ENCODE peak calls at places on chromosomes 1 and 21, in seven cellular contexts. T is fibroblast of mammary gland; B is CD8-positive, alpha-beta T cell; A is kidney; S is nucleus accumbens; H is iPS DF 19.7; X is iris pigment epithelial cell. I is an unnamed sample.

GRCh38 chr1:3360158-3360440 is 94.4 kb upstream of the ARHGEF16 start:
- DNase-seq in T (no peak), B (no peak), A (no peak), S (no peak), H (no peak), X (no peak), I (no peak)

GRCh38 chr21:14438204-14438603 is 55.3 kb upstream of the HSPA13 start:
- DNase-seq in T (peak), B (no peak), A (no peak), S (no peak), H (no peak), X (peak), I (no peak)

GRCh38 chr1:18711003-18711402 is 80.4 kb downstream of the PAX7 start:
- DNase-seq in T (no peak), B (no peak), A (no peak), S (no peak), H (no peak), X (no peak), I (no peak)

GRCh38 chr1:11055676-11056075 is 4.1 kb downstream of the SRM start:
- DNase-seq in T (no peak), B (no peak), A (no peak), S (no peak), H (no peak), X (no peak), I (peak)

GRCh38 chr1:210531475-210532222 is 202.9 kb downstream of the HHAT start:
- DNase-seq in T (no peak), B (no peak), A (no peak), S (no peak), H (no peak), X (no peak), I (no peak)

GRCh38 chr1:233607252-233608119 is 6.4 kb upstream of the KCNK1 start:
- DNase-seq in T (peak), B (no peak), A (no peak), S (no peak), H (no peak), X (no peak), I (no peak)

GRCh38 chr1:239155466-239155865 is 230.9 kb upstream of the CHRM3 start:
- DNase-seq in T (no peak), B (no peak), A (no peak), S (no peak), H (no peak), X (no peak), I (no peak)

GRCh38 chr1:206705187-206705586 is 20.5 kb downstream of the MAPKAPK2 start:
- DNase-seq in T (peak), B (no peak), A (no peak), S (no peak), H (no peak), X (peak), I (no peak)

GRCh38 chr1:112507896-112508241 is 896 bp upstream of the WNT2B start:
- DNase-seq in T (no peak), B (peak), A (no peak), S (no peak), H (no peak), X (no peak), I (peak)

GRCh38 chr1:156096640-156097391 is 14.6 kb upstream of the MEX3A start:
- DNase-seq in T (peak), B (peak), A (peak), S (peak), H (no peak), X (peak), I (peak)

GRCh38 chr1:167904641-167905040 is 9.3 kb downstream of the ADCY10 start:
- DNase-seq in T (peak), B (no peak), A (no peak), S (no peak), H (no peak), X (peak), I (no peak)

GRCh38 chr1:181251001-181251712 is 162.7 kb downstream of the IER5 start:
- DNase-seq in T (peak), B (no peak), A (no peak), S (no peak), H (no peak), X (peak), I (no peak)

GRCh38 chr1:3529099-3529729 is 74.7 kb downstream of the ARHGEF16 start:
- DNase-seq in T (no peak), B (no peak), A (no peak), S (peak), H (no peak), X (no peak), I (no peak)

GRCh38 chr1:207421078-207421477 is 33.0 kb upstream of the CR2 start:
- DNase-seq in T (no peak), B (no peak), A (no peak), S (no peak), H (no peak), X (no peak), I (no peak)

GRCh38 chr1:101389547-101389929 is 152.7 kb downstream of the S1PR1 start:
- DNase-seq in T (no peak), B (no peak), A (no peak), S (no peak), H (no peak), X (no peak), I (no peak)

GRCh38 chr1:155322571-155322952 is 1.9 kb downstream of the RUSC1 start:
- DNase-seq in T (peak), B (no peak), A (peak), S (no peak), H (no peak), X (peak), I (peak)

GRCh38 chr1:147337040-147337439 is 94.6 kb downstream of the CHD1L start:
- DNase-seq in T (peak), B (no peak), A (no peak), S (no peak), H (peak), X (no peak), I (no peak)

GRCh38 chr1:206907304-206907991 is 10.2 kb downstream of the IL24 start:
- DNase-seq in T (no peak), B (no peak), A (peak), S (no peak), H (no peak), X (peak), I (peak)

I was measured in posterior vena cava.